ENCODE peak calls at places on chromosomes 16 and 17, in four cellular contexts. H, U, R and Z are unnamed samples.

GRCh38 chr17:78133971-78134898 is 3.7 kb downstream of the TMC8 start:
- DNase-seq in H (no peak), U (peak), R (peak), Z (peak)

GRCh38 chr17:72946696-72947095 is 145.8 kb downstream of the SLC39A11 start:
- DNase-seq in H (no peak), U (no peak), R (no peak), Z (no peak)

GRCh38 chr16:76389126-76389525 is 111.9 kb downstream of the CNTNAP4 start:
- DNase-seq in H (no peak), U (no peak), R (no peak), Z (no peak)

GRCh38 chr16:19330801-19331484 is 45.4 kb downstream of the CLEC19A start:
- DNase-seq in H (no peak), U (peak), R (peak), Z (no peak)

GRCh38 chr16:13426279-13426678 is 493.7 kb upstream of the ERCC4 start:
- DNase-seq in H (no peak), U (peak), R (peak), Z (peak)

GRCh38 chr16:67848118-67848517 is 625 bp upstream of the CENPT start:
- DNase-seq in H (no peak), U (no peak), R (no peak), Z (no peak)

GRCh38 chr16:47613251-47613650 is 152.1 kb downstream of the PHKB start:
- DNase-seq in H (no peak), U (no peak), R (no peak), Z (no peak)

GRCh38 chr16:30829130-30830071 is 42.4 kb upstream of the ZNF629 start:
- DNase-seq in H (no peak), U (peak), R (no peak), Z (no peak)

GRCh38 chr17:38654411-38655398 is 20.1 kb downstream of the EPOP start:
- DNase-seq in H (peak), U (no peak), R (peak), Z (peak)

GRCh38 chr17:80270836-80271235 is 10.2 kb downstream of the RNF213 start:
- DNase-seq in H (no peak), U (peak), R (peak), Z (peak)

GRCh38 chr17:187130-187529 is 5.7 kb upstream of the DOC2B start:
- DNase-seq in H (no peak), U (no peak), R (no peak), Z (no peak)

GRCh38 chr16:55398683-55399230 is 74.8 kb downstream of the IRX6 start:
- DNase-seq in H (no peak), U (no peak), R (no peak), Z (no peak)

GRCh38 chr17:71349908-71350600 is 770.8 kb upstream of the SOX9 start:
- DNase-seq in H (no peak), U (no peak), R (no peak), Z (no peak)

DNA sequence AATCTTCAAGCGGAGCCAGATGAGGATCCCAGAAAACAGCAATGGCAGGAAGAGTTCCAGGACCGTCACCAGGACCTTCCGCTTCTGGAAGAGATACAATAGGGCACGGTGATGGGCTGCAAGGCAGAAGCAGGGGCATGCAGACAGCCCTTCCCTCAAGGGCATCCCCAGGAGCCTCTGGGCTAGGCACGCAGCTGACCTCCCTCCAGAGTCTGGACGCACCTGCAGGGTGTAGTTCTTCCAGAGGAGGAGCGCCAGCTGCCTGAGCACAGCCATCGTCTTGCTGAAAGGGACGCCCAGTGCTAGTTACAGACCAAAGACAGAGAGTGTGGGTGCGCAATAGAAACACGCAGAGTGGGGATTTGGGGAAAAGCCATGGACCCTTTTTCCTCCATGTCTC is 14.3 kb downstream of the ABCA3 start:
- DNase-seq in H (no peak), U (no peak), R (no peak), Z (no peak)
- TF ChIP-seq TCF7 in H (no peak), U (no peak), R (no peak), Z (no peak)

GRCh38 chr17:8963665-8964258 is 1.7 kb downstream of the PIK3R5 start:
- DNase-seq in H (no peak), U (no peak), R (no peak), Z (no peak)

GRCh38 chr17:8966926-8967325 is 1.4 kb upstream of the PIK3R5 start:
- DNase-seq in H (no peak), U (no peak), R (no peak), Z (no peak)

GRCh38 chr17:8963017-8963416 is 2.5 kb downstream of the PIK3R5 start:
- DNase-seq in H (no peak), U (no peak), R (no peak), Z (no peak)

GRCh38 chr17:8964801-8965393 is 610 bp downstream of the PIK3R5 start:
- DNase-seq in H (no peak), U (no peak), R (no peak), Z (no peak)

GRCh38 chr17:8965394-8966168 is at the start of gene PIK3R5:
- DNase-seq in H (no peak), U (no peak), R (peak), Z (peak)
- TF ChIP-seq SP1 in H (no peak), U (no peak), R (no peak), Z (peak)

DNA sequence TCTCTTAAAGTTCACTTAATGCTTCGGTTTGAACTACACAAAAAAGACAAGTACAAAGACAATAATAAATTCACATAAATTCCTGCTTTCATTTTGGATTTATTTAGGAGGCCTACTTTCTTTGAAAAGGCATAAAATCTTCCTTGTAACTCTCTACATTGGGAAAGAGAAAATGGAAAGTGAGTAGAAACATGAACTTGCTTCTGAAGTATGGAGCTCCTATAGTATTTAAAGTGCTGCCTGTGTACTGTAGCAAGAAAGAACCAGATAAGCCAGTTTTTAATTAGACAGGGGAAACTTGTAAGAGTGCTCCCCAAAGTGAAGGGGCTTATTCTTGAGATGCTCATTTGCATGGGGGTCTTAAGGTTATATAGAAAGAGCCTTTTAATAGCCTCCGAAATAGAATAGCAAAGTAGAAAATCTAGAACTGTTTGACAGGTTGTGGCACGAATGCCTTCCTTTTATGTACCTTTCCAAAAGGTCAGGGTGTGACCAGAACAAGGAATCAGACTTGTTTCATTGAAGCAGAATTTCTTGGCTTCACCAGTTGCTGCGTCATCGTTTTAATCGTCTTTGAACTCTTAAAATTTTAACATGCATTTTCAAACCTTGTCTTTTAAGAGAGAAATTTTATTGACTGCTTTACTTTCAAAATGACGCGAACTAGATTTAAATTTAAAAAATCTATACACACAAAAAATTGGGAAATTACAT is 12.9 kb downstream of the GAN start:
- DNase-seq in H (no peak), U (no peak), R (no peak), Z (no peak)
- TF ChIP-seq TCF7 in H (no peak), U (no peak), R (no peak), Z (no peak)

GRCh38 chr16:20897253-20897896 is 2.8 kb downstream of the DCUN1D3 start:
- DNase-seq in H (no peak), U (peak), R (no peak), Z (no peak)
- TF ChIP-seq SP1 in H (no peak), U (no peak), R (no peak), Z (no peak)